ENCODE peak calls at places on chromosomes 1 and 21, in ten cellular contexts. One of them, this sample, is unnamed.

GRCh38 chr1:201594575-201595245 is 55.8 kb downstream of the NAV1 start:
- DNase-seq in HL-60: no peak
- DNase-seq in GM23338: peak
- DNase-seq in GM12878: no peak
- DNase-seq in upper lobe of left lung: no peak
- DNase-seq in endothelial cell of umbilical vein: no peak
- DNase-seq in breast epithelium: no peak
- DNase-seq in GM12891: no peak
- DNase-seq in spleen: peak
- DNase-seq in stomach: no peak
- DNase-seq in this sample: no peak

GRCh38 chr21:39531777-39532333 is 80.1 kb downstream of the SH3BGR start:
- DNase-seq in stomach: no peak
- DNase-seq in breast epithelium: no peak
- DNase-seq in HL-60: no peak
- DNase-seq in upper lobe of left lung: no peak
- DNase-seq in endothelial cell of umbilical vein: no peak
- DNase-seq in GM23338: no peak
- DNase-seq in GM12878: no peak
- DNase-seq in spleen: no peak
- DNase-seq in GM12891: no peak
- DNase-seq in this sample: no peak

GRCh38 chr1:12275370-12275769 is 45.5 kb downstream of the VPS13D start:
- DNase-seq in spleen: no peak
- DNase-seq in breast epithelium: no peak
- DNase-seq in GM12891: peak
- DNase-seq in GM23338: peak
- DNase-seq in endothelial cell of umbilical vein: peak
- DNase-seq in HL-60: peak
- DNase-seq in GM12878: no peak
- DNase-seq in stomach: peak
- DNase-seq in upper lobe of left lung: no peak
- DNase-seq in this sample: no peak

GRCh38 chr1:67945733-67946374 is 104.6 kb downstream of the DIRAS3 start:
- DNase-seq in upper lobe of left lung: no peak
- DNase-seq in GM23338: no peak
- DNase-seq in spleen: no peak
- DNase-seq in GM12878: no peak
- DNase-seq in HL-60: no peak
- DNase-seq in stomach: no peak
- DNase-seq in GM12891: no peak
- DNase-seq in breast epithelium: no peak
- DNase-seq in endothelial cell of umbilical vein: no peak
- DNase-seq in this sample: no peak

GRCh38 chr1:168333562-168334256 is 53.0 kb downstream of the TBX19 start:
- DNase-seq in upper lobe of left lung: no peak
- DNase-seq in GM12878: no peak
- DNase-seq in stomach: no peak
- DNase-seq in HL-60: no peak
- DNase-seq in GM12891: no peak
- DNase-seq in endothelial cell of umbilical vein: no peak
- DNase-seq in spleen: no peak
- DNase-seq in breast epithelium: no peak
- DNase-seq in GM23338: no peak
- DNase-seq in this sample: no peak

GRCh38 chr1:28412731-28413130 is 43.2 kb downstream of the PHACTR4 start:
- DNase-seq in spleen: no peak
- DNase-seq in endothelial cell of umbilical vein: no peak
- DNase-seq in GM23338: no peak
- DNase-seq in upper lobe of left lung: no peak
- DNase-seq in stomach: no peak
- DNase-seq in HL-60: no peak
- DNase-seq in GM12891: no peak
- DNase-seq in breast epithelium: no peak
- DNase-seq in GM12878: no peak
- DNase-seq in this sample: no peak

GRCh38 chr1:207968521-207968944 is 57.6 kb upstream of the CD34 start:
- DNase-seq in GM12878: no peak
- DNase-seq in GM12891: no peak
- DNase-seq in HL-60: no peak
- DNase-seq in GM23338: no peak
- DNase-seq in endothelial cell of umbilical vein: no peak
- DNase-seq in breast epithelium: no peak
- DNase-seq in spleen: no peak
- DNase-seq in stomach: no peak
- DNase-seq in upper lobe of left lung: no peak
- DNase-seq in this sample: no peak

GRCh38 chr1:53175302-53175913 is 21.2 kb upstream of the CPT2 start:
- DNase-seq in GM12878: no peak
- DNase-seq in HL-60: no peak
- DNase-seq in endothelial cell of umbilical vein: no peak
- DNase-seq in GM12891: no peak
- DNase-seq in upper lobe of left lung: no peak
- DNase-seq in spleen: no peak
- DNase-seq in stomach: peak
- DNase-seq in breast epithelium: no peak
- DNase-seq in GM23338: no peak
- DNase-seq in this sample: no peak

GRCh38 chr1:150553392-150554085 is 4.3 kb downstream of the ADAMTSL4 start:
- DNase-seq in GM12878: no peak
- DNase-seq in breast epithelium: no peak
- DNase-seq in spleen: peak
- DNase-seq in upper lobe of left lung: no peak
- DNase-seq in endothelial cell of umbilical vein: no peak
- DNase-seq in GM12891: no peak
- DNase-seq in HL-60: no peak
- DNase-seq in GM23338: no peak
- DNase-seq in stomach: no peak
- DNase-seq in this sample: no peak

GRCh38 chr1:150552692-150553278 is 3.6 kb downstream of the ADAMTSL4 start:
- DNase-seq in stomach: no peak
- DNase-seq in GM12878: no peak
- DNase-seq in upper lobe of left lung: no peak
- DNase-seq in GM23338: no peak
- DNase-seq in breast epithelium: no peak
- DNase-seq in endothelial cell of umbilical vein: no peak
- DNase-seq in HL-60: no peak
- DNase-seq in GM12891: no peak
- DNase-seq in spleen: peak
- DNase-seq in this sample: no peak

GRCh38 chr1:150551049-150551783 is 2.0 kb downstream of the ADAMTSL4 start:
- DNase-seq in breast epithelium: no peak
- DNase-seq in spleen: no peak
- DNase-seq in GM23338: no peak
- DNase-seq in upper lobe of left lung: no peak
- DNase-seq in GM12878: no peak
- DNase-seq in endothelial cell of umbilical vein: no peak
- DNase-seq in HL-60: peak
- DNase-seq in stomach: no peak
- DNase-seq in GM12891: no peak
- DNase-seq in this sample: no peak

GRCh38 chr1:150550222-150551048 is 1.2 kb downstream of the ADAMTSL4 start:
- DNase-seq in GM12878: no peak
- DNase-seq in endothelial cell of umbilical vein: no peak
- DNase-seq in stomach: no peak
- DNase-seq in GM23338: peak
- DNase-seq in spleen: no peak
- DNase-seq in HL-60: no peak
- DNase-seq in GM12891: no peak
- DNase-seq in upper lobe of left lung: no peak
- DNase-seq in breast epithelium: no peak
- DNase-seq in this sample: no peak

DNA sequence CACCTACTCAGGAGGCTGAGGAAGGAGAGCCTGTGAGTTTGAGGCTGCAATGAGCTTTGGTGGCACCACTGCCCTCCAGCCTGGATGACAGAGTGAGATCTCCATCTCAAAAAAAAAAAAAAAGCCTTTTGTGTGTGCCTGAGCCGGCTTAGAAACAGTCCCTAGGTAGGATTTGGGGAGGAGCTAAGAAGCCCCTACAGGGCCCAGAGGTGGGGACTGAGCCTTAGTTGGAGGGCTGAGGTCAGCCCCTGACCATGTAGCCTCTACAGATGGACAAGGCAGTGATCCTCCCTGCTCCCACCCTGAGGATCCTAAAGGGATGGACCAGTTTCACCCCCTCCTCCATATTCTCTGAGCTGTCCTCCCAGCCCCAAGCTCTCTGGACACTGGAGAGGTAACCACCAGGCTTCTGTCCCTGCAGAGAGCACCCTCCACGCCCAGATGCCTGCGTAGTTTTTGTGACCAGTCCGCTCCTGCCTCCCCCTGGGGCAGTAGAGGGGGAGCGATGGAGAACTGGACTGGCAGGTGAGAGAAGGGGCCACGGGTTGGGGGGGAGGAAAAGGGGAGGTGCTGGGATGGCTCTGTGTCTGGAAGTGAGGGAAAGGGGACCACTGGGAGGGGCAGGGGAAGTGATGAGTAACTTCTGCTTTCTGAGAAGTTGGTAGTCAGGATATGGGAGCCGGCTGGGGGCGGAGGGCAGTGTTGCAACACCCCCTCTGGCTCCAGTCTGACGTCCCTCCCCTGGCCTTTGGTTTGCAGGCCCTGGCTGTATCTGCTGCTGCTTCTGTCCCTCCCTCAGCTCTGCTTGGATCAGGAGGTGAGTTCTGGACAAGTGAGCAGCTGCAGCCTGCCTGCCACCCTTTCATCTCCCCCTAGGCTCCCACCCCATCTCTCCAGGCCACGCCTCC is 2.8 kb downstream of the ADAMTSL4 start:
- DNase-seq in stomach: peak
- DNase-seq in endothelial cell of umbilical vein: peak
- DNase-seq in upper lobe of left lung: peak
- DNase-seq in HL-60: peak
- DNase-seq in GM12891: no peak
- DNase-seq in spleen: peak
- DNase-seq in GM23338: no peak
- DNase-seq in breast epithelium: peak
- DNase-seq in GM12878: no peak
- DNase-seq in this sample: no peak
- TF ChIP-seq POLR2AphosphoS5 in stomach: peak
- TF ChIP-seq POLR2AphosphoS5 in endothelial cell of umbilical vein: peak
- TF ChIP-seq POLR2AphosphoS5 in upper lobe of left lung: peak
- TF ChIP-seq POLR2AphosphoS5 in HL-60: peak
- TF ChIP-seq POLR2AphosphoS5 in GM12891: no peak
- TF ChIP-seq POLR2AphosphoS5 in spleen: peak
- TF ChIP-seq POLR2AphosphoS5 in GM23338: no peak
- TF ChIP-seq POLR2AphosphoS5 in breast epithelium: peak
- TF ChIP-seq POLR2AphosphoS5 in GM12878: no peak
- TF ChIP-seq POLR2AphosphoS5 in this sample: no peak

DNA sequence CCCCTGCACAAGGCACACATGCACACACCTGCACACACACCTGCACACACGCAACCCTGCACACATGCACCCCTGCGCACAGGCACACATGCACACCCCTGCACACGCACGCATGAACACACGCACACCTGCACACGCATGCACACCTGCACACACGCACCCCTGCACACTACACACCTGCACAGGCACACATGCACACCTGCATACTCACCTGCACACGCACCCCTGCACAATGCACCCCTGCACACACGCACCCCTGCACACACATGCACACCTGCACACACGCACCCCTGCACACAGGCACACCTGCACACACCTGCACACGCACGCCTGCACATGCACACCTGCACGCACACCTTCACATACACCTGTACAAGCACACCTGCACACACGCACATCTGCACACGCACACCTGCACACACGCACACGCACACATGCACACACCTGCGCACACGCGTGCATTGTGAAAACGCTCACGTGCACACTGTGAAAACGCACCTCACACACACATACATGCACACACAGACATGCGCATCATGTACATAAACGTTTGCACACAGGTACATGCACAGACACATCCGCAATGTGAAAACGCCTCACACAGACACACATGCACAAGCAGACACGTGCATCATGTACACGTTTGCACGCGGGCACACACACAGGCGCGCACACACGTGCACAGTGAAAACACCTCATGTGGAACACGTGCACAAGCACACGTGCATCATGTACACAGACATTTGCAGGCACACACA is 8.2 kb downstream of the DVL1 start:
- DNase-seq in stomach: no peak
- DNase-seq in GM12891: no peak
- DNase-seq in GM23338: no peak
- DNase-seq in breast epithelium: no peak
- DNase-seq in HL-60: no peak
- DNase-seq in upper lobe of left lung: no peak
- DNase-seq in endothelial cell of umbilical vein: no peak
- DNase-seq in GM12878: no peak
- DNase-seq in spleen: no peak
- DNase-seq in this sample: no peak
- TF ChIP-seq POLR2AphosphoS5 in stomach: no peak
- TF ChIP-seq POLR2AphosphoS5 in GM12891: no peak
- TF ChIP-seq POLR2AphosphoS5 in GM23338: no peak
- TF ChIP-seq POLR2AphosphoS5 in breast epithelium: no peak
- TF ChIP-seq POLR2AphosphoS5 in HL-60: no peak
- TF ChIP-seq POLR2AphosphoS5 in upper lobe of left lung: no peak
- TF ChIP-seq POLR2AphosphoS5 in endothelial cell of umbilical vein: no peak
- TF ChIP-seq POLR2AphosphoS5 in GM12878: no peak
- TF ChIP-seq POLR2AphosphoS5 in spleen: no peak
- TF ChIP-seq POLR2AphosphoS5 in this sample: no peak

DNA sequence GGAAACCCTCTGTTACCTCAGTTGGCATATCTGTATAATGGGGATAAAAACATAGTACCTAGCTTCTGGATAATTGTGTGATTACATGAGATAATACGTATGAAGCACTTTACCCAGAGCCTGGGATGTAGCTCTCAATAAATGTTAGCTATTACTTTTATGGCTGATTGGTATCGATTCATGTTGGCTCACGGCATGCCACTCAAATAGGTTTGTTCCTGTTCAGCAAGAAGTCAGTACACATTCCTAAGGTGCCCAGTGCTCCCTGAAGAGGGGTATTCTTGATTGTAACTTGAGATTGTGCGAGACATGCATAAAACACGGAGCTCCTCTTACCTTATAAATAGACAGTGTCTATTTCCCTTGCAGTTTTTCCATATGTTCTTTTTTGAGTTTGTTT is 78.5 kb upstream of the GALNT2 start:
- DNase-seq in breast epithelium: no peak
- DNase-seq in endothelial cell of umbilical vein: no peak
- DNase-seq in HL-60: no peak
- DNase-seq in stomach: no peak
- DNase-seq in GM12891: no peak
- DNase-seq in spleen: no peak
- DNase-seq in GM23338: no peak
- DNase-seq in upper lobe of left lung: no peak
- DNase-seq in GM12878: no peak
- DNase-seq in this sample: no peak
- TF ChIP-seq POLR2AphosphoS5 in breast epithelium: no peak
- TF ChIP-seq POLR2AphosphoS5 in endothelial cell of umbilical vein: no peak
- TF ChIP-seq POLR2AphosphoS5 in HL-60: no peak
- TF ChIP-seq POLR2AphosphoS5 in stomach: no peak
- TF ChIP-seq POLR2AphosphoS5 in GM12891: no peak
- TF ChIP-seq POLR2AphosphoS5 in spleen: no peak
- TF ChIP-seq POLR2AphosphoS5 in GM23338: no peak
- TF ChIP-seq POLR2AphosphoS5 in upper lobe of left lung: no peak
- TF ChIP-seq POLR2AphosphoS5 in GM12878: no peak
- TF ChIP-seq POLR2AphosphoS5 in this sample: no peak

GRCh38 chr1:32683397-32683796 is 19.2 kb downstream of the SYNC start:
- DNase-seq in GM12891: no peak
- DNase-seq in GM12878: no peak
- DNase-seq in breast epithelium: no peak
- DNase-seq in HL-60: no peak
- DNase-seq in endothelial cell of umbilical vein: no peak
- DNase-seq in spleen: no peak
- DNase-seq in GM23338: no peak
- DNase-seq in stomach: no peak
- DNase-seq in upper lobe of left lung: no peak
- DNase-seq in this sample: no peak

GRCh38 chr1:32680642-32681041 is 21.9 kb downstream of the SYNC start:
- DNase-seq in breast epithelium: no peak
- DNase-seq in GM23338: no peak
- DNase-seq in HL-60: no peak
- DNase-seq in stomach: no peak
- DNase-seq in spleen: no peak
- DNase-seq in GM12878: no peak
- DNase-seq in upper lobe of left lung: no peak
- DNase-seq in GM12891: no peak
- DNase-seq in endothelial cell of umbilical vein: no peak
- DNase-seq in this sample: no peak

GRCh38 chr1:32684167-32684811 is 18.3 kb downstream of the SYNC start:
- DNase-seq in endothelial cell of umbilical vein: peak
- DNase-seq in upper lobe of left lung: peak
- DNase-seq in spleen: no peak
- DNase-seq in GM12878: no peak
- DNase-seq in GM23338: no peak
- DNase-seq in breast epithelium: no peak
- DNase-seq in stomach: peak
- DNase-seq in HL-60: no peak
- DNase-seq in GM12891: no peak
- DNase-seq in this sample: no peak

GRCh38 chr1:32681999-32682398 is 20.6 kb downstream of the SYNC start:
- DNase-seq in upper lobe of left lung: no peak
- DNase-seq in GM12878: no peak
- DNase-seq in spleen: peak
- DNase-seq in GM12891: no peak
- DNase-seq in HL-60: no peak
- DNase-seq in endothelial cell of umbilical vein: no peak
- DNase-seq in stomach: no peak
- DNase-seq in GM23338: no peak
- DNase-seq in breast epithelium: no peak
- DNase-seq in this sample: no peak

GRCh38 chr1:32681501-32681900 is 21.1 kb downstream of the SYNC start:
- DNase-seq in spleen: no peak
- DNase-seq in GM12878: no peak
- DNase-seq in GM12891: no peak
- DNase-seq in upper lobe of left lung: peak
- DNase-seq in GM23338: no peak
- DNase-seq in endothelial cell of umbilical vein: no peak
- DNase-seq in breast epithelium: no peak
- DNase-seq in stomach: no peak
- DNase-seq in HL-60: no peak
- DNase-seq in this sample: no peak
- TF ChIP-seq POLR2AphosphoS5 in spleen: no peak
- TF ChIP-seq POLR2AphosphoS5 in GM12878: no peak
- TF ChIP-seq POLR2AphosphoS5 in GM12891: no peak
- TF ChIP-seq POLR2AphosphoS5 in upper lobe of left lung: no peak
- TF ChIP-seq POLR2AphosphoS5 in GM23338: no peak
- TF ChIP-seq POLR2AphosphoS5 in endothelial cell of umbilical vein: no peak
- TF ChIP-seq POLR2AphosphoS5 in breast epithelium: no peak
- TF ChIP-seq POLR2AphosphoS5 in stomach: no peak
- TF ChIP-seq POLR2AphosphoS5 in HL-60: no peak
- TF ChIP-seq POLR2AphosphoS5 in this sample: no peak